ENCODE peak calls at places on chromosomes 13 and 19, in ten cellular contexts. W, X, M, E, I, T, H, B, D and A are unnamed samples.

GRCh38 chr19:46404039-46404883 is 9.1 kb downstream of the CCDC8 start:
- DNase-seq in W (peak; percentile 10), X (peak; percentile 70), M (peak; percentile 32), E (no peak), I (peak; percentile 76), T (no peak), H (no peak), B (no peak), D (peak; percentile 85), A (no peak)

GRCh38 chr13:41848435-41849255 is 112.3 kb downstream of the VWA8 start:
- DNase-seq in W (no peak), X (no peak), M (no peak), E (no peak), I (peak; percentile 56), T (no peak), H (no peak), B (no peak), D (no peak), A (no peak)

GRCh38 chr13:96762876-96763275 is 231.4 kb downstream of the OXGR1 start:
- DNase-seq in W (no peak), X (no peak), M (no peak), E (no peak), I (no peak), T (no peak), H (no peak), B (no peak), D (no peak), A (no peak)

GRCh38 chr19:10748195-10748923 is 30.5 kb downstream of the DNM2 start:
- DNase-seq in W (no peak), X (no peak), M (no peak), E (no peak), I (no peak), T (no peak), H (no peak), B (no peak), D (peak; percentile 74), A (no peak)

GRCh38 chr19:42528354-42529247 is at the start of gene CEACAM1:
- DNase-seq in W (no peak), X (peak; percentile 3), M (no peak), E (peak; percentile 45), I (peak; percentile 53), T (no peak), H (no peak), B (peak; percentile 40), D (no peak), A (peak; percentile 60)

GRCh38 chr19:13149628-13150186 is 468 bp downstream of the STX10 start:
- DNase-seq in W (no peak), X (no peak), M (peak; percentile 35), E (no peak), I (peak; percentile 63), T (no peak), H (peak; percentile 23), B (no peak), D (peak; percentile 89), A (peak; percentile 49)

GRCh38 chr13:63554157-63554556 is 2138.5 kb upstream of the PCDH20 start:
- DNase-seq in W (no peak), X (no peak), M (no peak), E (no peak), I (no peak), T (no peak), H (no peak), B (no peak), D (no peak), A (no peak)

GRCh38 chr19:4519521-4520277 is 1.4 kb upstream of the PLIN4 start:
- DNase-seq in W (peak; percentile 27), X (no peak), M (no peak), E (no peak), I (peak; percentile 46), T (no peak), H (no peak), B (no peak), D (no peak), A (no peak)

GRCh38 chr19:35712910-35713845 is 4.6 kb upstream of the KMT2B start:
- DNase-seq in W (no peak), X (no peak), M (no peak), E (peak; percentile 81), I (no peak), T (peak; percentile 60), H (no peak), B (peak; percentile 68), D (no peak), A (no peak)

GRCh38 chr13:111506131-111506530 is 185.7 kb downstream of the TEX29 start:
- DNase-seq in W (no peak), X (no peak), M (no peak), E (no peak), I (no peak), T (no peak), H (no peak), B (no peak), D (peak; percentile 61), A (no peak)

GRCh38 chr19:47446534-47447469 is 24.9 kb downstream of the SLC8A2 start:
- DNase-seq in W (no peak), X (no peak), M (no peak), E (no peak), I (peak; percentile 27), T (no peak), H (no peak), B (no peak), D (peak; percentile 90), A (no peak)

GRCh38 chr13:23699271-23699670 is 129.1 kb downstream of the TNFRSF19 start:
- DNase-seq in W (no peak), X (no peak), M (no peak), E (no peak), I (peak; percentile 29), T (no peak), H (no peak), B (no peak), D (no peak), A (no peak)

GRCh38 chr13:75365724-75366173 is 116.2 kb downstream of the TBC1D4 start:
- DNase-seq in W (no peak), X (peak; percentile 55), M (no peak), E (peak; percentile 15), I (peak; percentile 36), T (no peak), H (no peak), B (peak; percentile 41), D (no peak), A (no peak)

GRCh38 chr19:4115050-4115817 is 8.7 kb downstream of the MAP2K2 start:
- DNase-seq in W (peak; percentile 9), X (no peak), M (no peak), E (peak; percentile 79), I (no peak), T (no peak), H (no peak), B (peak; percentile 55), D (peak; percentile 95), A (peak; percentile 97)

GRCh38 chr19:49528211-49528771 is 488 bp downstream of the RCN3 start:
- DNase-seq in W (no peak), X (peak; percentile 54), M (no peak), E (no peak), I (peak; percentile 74), T (no peak), H (no peak), B (no peak), D (no peak), A (no peak)

GRCh38 chr19:47267350-47267759 is 7.3 kb upstream of the INAFM1 start:
- DNase-seq in W (peak; percentile 65), X (no peak), M (no peak), E (no peak), I (no peak), T (no peak), H (no peak), B (no peak), D (peak; percentile 96), A (no peak)

GRCh38 chr19:45876411-45877197 is 9.3 kb downstream of the IRF2BP1 start:
- DNase-seq in W (no peak), X (no peak), M (no peak), E (no peak), I (peak; percentile 75), T (no peak), H (no peak), B (peak; percentile 49), D (no peak), A (no peak)

GRCh38 chr13:41148421-41149283 is 16.1 kb upstream of the KBTBD6 start:
- DNase-seq in W (no peak), X (no peak), M (no peak), E (no peak), I (no peak), T (no peak), H (no peak), B (no peak), D (no peak), A (no peak)

GRCh38 chr19:8028951-8029491 is 23.5 kb upstream of the CCL25 start:
- DNase-seq in W (no peak), X (no peak), M (no peak), E (no peak), I (peak; percentile 69), T (no peak), H (no peak), B (no peak), D (no peak), A (no peak)

GRCh38 chr13:27446986-27447583 is 3.3 kb downstream of the MTIF3 start:
- DNase-seq in W (no peak), X (no peak), M (no peak), E (peak; percentile 61), I (no peak), T (no peak), H (no peak), B (no peak), D (no peak), A (peak; percentile 45)

GRCh38 chr13:111584101-111584500 is 263.7 kb downstream of the TEX29 start:
- DNase-seq in W (no peak), X (no peak), M (no peak), E (no peak), I (no peak), T (no peak), H (no peak), B (no peak), D (peak; percentile 84), A (no peak)

GRCh38 chr19:34588846-34589245 is 88.1 kb downstream of the SCGB2B2 start:
- DNase-seq in W (no peak), X (no peak), M (no peak), E (no peak), I (no peak), T (no peak), H (no peak), B (no peak), D (no peak), A (no peak)

GRCh38 chr19:15548648-15549047 is 40.3 kb downstream of the CYP4F22 start:
- DNase-seq in W (no peak), X (no peak), M (no peak), E (no peak), I (no peak), T (no peak), H (no peak), B (no peak), D (peak; percentile 15), A (no peak)